ENCODE peak calls at places on chromosome 4, in four cellular contexts. One of them, this sample, is unnamed. For H3K79me2, the result is how much of the 10 kb centered on the place peaks cover.

GRCh38 chr4:39495446-39496208 is 31.6 kb downstream of the UGDH start:
- DNase-seq in hepatocyte: no peak
- DNase-seq in osteoblast: peak
- DNase-seq in GM12878: no peak
- DNase-seq in this sample: peak

GRCh38 chr4:8237256-8237989 is 32.1 kb upstream of the HTRA3 start:
- DNase-seq in hepatocyte: no peak
- DNase-seq in osteoblast: peak
- DNase-seq in GM12878: no peak
- DNase-seq in this sample: no peak

GRCh38 chr4:187209921-187210613 is 486.4 kb upstream of the FAT1 start:
- DNase-seq in hepatocyte: peak
- DNase-seq in osteoblast: peak
- DNase-seq in GM12878: no peak
- DNase-seq in this sample: peak

GRCh38 chr4:20074450-20074849 is 177.3 kb upstream of the SLIT2 start:
- DNase-seq in hepatocyte: peak
- DNase-seq in osteoblast: no peak
- DNase-seq in GM12878: no peak
- DNase-seq in this sample: no peak

GRCh38 chr4:73662709-73663546 is 42.7 kb upstream of the RASSF6 start:
- DNase-seq in hepatocyte: peak
- DNase-seq in osteoblast: no peak
- DNase-seq in GM12878: no peak
- DNase-seq in this sample: peak

GRCh38 chr4:5827108-5828004 is 65.5 kb downstream of the CRMP1 start:
- DNase-seq in hepatocyte: no peak
- DNase-seq in osteoblast: peak
- DNase-seq in GM12878: no peak
- DNase-seq in this sample: no peak

GRCh38 chr4:169975837-169976796 is 50.1 kb downstream of the MFAP3L start:
- DNase-seq in hepatocyte: peak
- DNase-seq in osteoblast: no peak
- DNase-seq in GM12878: no peak
- DNase-seq in this sample: peak

GRCh38 chr4:99655315-99656081 is 2.1 kb downstream of the C4orf54 start:
- DNase-seq in hepatocyte: no peak
- DNase-seq in osteoblast: peak
- DNase-seq in GM12878: no peak
- DNase-seq in this sample: peak

GRCh38 chr4:15368906-15369305 is 58.9 kb upstream of the C1QTNF7 start:
- DNase-seq in hepatocyte: no peak
- DNase-seq in osteoblast: peak
- DNase-seq in GM12878: no peak
- DNase-seq in this sample: peak

GRCh38 chr4:108317377-108317776 is 148.6 kb upstream of the LEF1 start:
- DNase-seq in hepatocyte: no peak
- DNase-seq in osteoblast: no peak
- DNase-seq in GM12878: no peak
- DNase-seq in this sample: no peak

GRCh38 chr4:76987153-76987562 is 37.6 kb downstream of the SEPTIN11 start:
- DNase-seq in hepatocyte: peak
- DNase-seq in osteoblast: no peak
- DNase-seq in GM12878: no peak
- DNase-seq in this sample: no peak

GRCh38 chr4:118276551-118276950 is 76.3 kb downstream of the PRSS12 start:
- DNase-seq in hepatocyte: no peak
- DNase-seq in osteoblast: no peak
- DNase-seq in GM12878: no peak
- DNase-seq in this sample: no peak

GRCh38 chr4:1576961-1577814 is 106.9 kb downstream of the FAM53A start:
- DNase-seq in hepatocyte: no peak
- DNase-seq in osteoblast: peak
- DNase-seq in GM12878: no peak
- DNase-seq in this sample: no peak

GRCh38 chr4:150199056-150199455 is 120.8 kb downstream of the DCLK2 start:
- DNase-seq in hepatocyte: no peak
- DNase-seq in osteoblast: no peak
- DNase-seq in GM12878: no peak
- DNase-seq in this sample: no peak

GRCh38 chr4:88341227-88342192 is 37.1 kb upstream of the HERC6 start:
- DNase-seq in hepatocyte: peak
- DNase-seq in osteoblast: peak
- DNase-seq in GM12878: no peak
- DNase-seq in this sample: peak

GRCh38 chr4:4387531-4388311 is 819 bp downstream of the NSG1 start:
- DNase-seq in hepatocyte: peak
- DNase-seq in osteoblast: peak
- DNase-seq in GM12878: no peak
- DNase-seq in this sample: no peak

GRCh38 chr4:145626623-145626982 is 7.4 kb downstream of the MMAA start:
- DNase-seq in hepatocyte: no peak
- DNase-seq in osteoblast: no peak
- DNase-seq in GM12878: no peak
- DNase-seq in this sample: no peak

GRCh38 chr4:98242063-98242462 is 19.1 kb upstream of the RAP1GDS1 start:
- DNase-seq in hepatocyte: no peak
- DNase-seq in osteoblast: no peak
- DNase-seq in GM12878: no peak
- DNase-seq in this sample: no peak

GRCh38 chr4:76306882-76307669 is 543 bp downstream of the STBD1 start:
- DNase-seq in hepatocyte: peak
- DNase-seq in osteoblast: peak
- DNase-seq in GM12878: no peak
- DNase-seq in this sample: peak

GRCh38 chr4:139841464-139842195 is 176.0 kb downstream of the MGST2 start:
- DNase-seq in hepatocyte: peak
- DNase-seq in osteoblast: no peak
- DNase-seq in GM12878: no peak
- DNase-seq in this sample: no peak

GRCh38 chr4:72895408-72895807 is 174.1 kb downstream of the COX18 start:
- DNase-seq in hepatocyte: no peak
- DNase-seq in osteoblast: no peak
- DNase-seq in GM12878: no peak
- DNase-seq in this sample: no peak

GRCh38 chr4:6987566-6987920 is 55.6 kb upstream of the TADA2B start:
- DNase-seq in hepatocyte: peak
- DNase-seq in osteoblast: no peak
- DNase-seq in GM12878: no peak
- DNase-seq in this sample: peak

GRCh38 chr4:185912779-185913178 is 100.8 kb upstream of the SORBS2 start:
- DNase-seq in hepatocyte: no peak
- DNase-seq in osteoblast: no peak
- DNase-seq in GM12878: no peak
- DNase-seq in this sample: peak

GRCh38 chr4:113806850-113807249 is 45.3 kb upstream of the CAMK2D start:
- DNase-seq in hepatocyte: no peak
- DNase-seq in osteoblast: no peak
- DNase-seq in GM12878: no peak
- DNase-seq in this sample: no peak

GRCh38 chr4:54065282-54066087 is 1.1 kb upstream of the CHIC2 start:
- DNase-seq in hepatocyte: no peak
- DNase-seq in osteoblast: peak
- DNase-seq in GM12878: no peak
- DNase-seq in this sample: peak

GRCh38 chr4:40401646-40402045 is 66.5 kb downstream of the CHRNA9 start:
- DNase-seq in hepatocyte: no peak
- DNase-seq in osteoblast: no peak
- DNase-seq in GM12878: no peak
- DNase-seq in this sample: no peak

GRCh38 chr4:164509951-164510350 is 244.0 kb upstream of the SMIM31 start:
- DNase-seq in hepatocyte: no peak
- DNase-seq in osteoblast: no peak
- DNase-seq in GM12878: no peak
- DNase-seq in this sample: peak

GRCh38 chr4:159006202-159006601 is 96.7 kb upstream of the RAPGEF2 start:
- DNase-seq in hepatocyte: peak
- DNase-seq in osteoblast: no peak
- DNase-seq in GM12878: no peak
- DNase-seq in this sample: peak

GRCh38 chr4:142883433-142883832 is 37.3 kb upstream of the INPP4B start:
- DNase-seq in hepatocyte: peak
- DNase-seq in osteoblast: no peak
- DNase-seq in GM12878: no peak
- DNase-seq in this sample: no peak

GRCh38 chr4:5387457-5387856 is 320.9 kb downstream of the EVC2 start:
- DNase-seq in hepatocyte: no peak
- DNase-seq in osteoblast: no peak
- DNase-seq in GM12878: no peak
- DNase-seq in this sample: no peak

GRCh38 chr4:8915201-8916200 is 43.9 kb upstream of the HMX1 start:
- DNase-seq in hepatocyte: peak
- DNase-seq in osteoblast: peak
- DNase-seq in GM12878: no peak
- DNase-seq in this sample: no peak

GRCh38 chr4:111837761-111838160 is 307.5 kb upstream of the FAM241A start:
- DNase-seq in hepatocyte: no peak
- DNase-seq in osteoblast: no peak
- DNase-seq in GM12878: no peak
- DNase-seq in this sample: peak

GRCh38 chr4:56705373-56705772 is 24.3 kb upstream of the HOPX start:
- DNase-seq in hepatocyte: no peak
- DNase-seq in osteoblast: no peak
- DNase-seq in GM12878: no peak
- DNase-seq in this sample: no peak

GRCh38 chr4:4801013-4801412 is 58.5 kb upstream of the MSX1 start:
- DNase-seq in hepatocyte: no peak
- DNase-seq in osteoblast: peak
- DNase-seq in GM12878: no peak
- DNase-seq in this sample: no peak

GRCh38 chr4:21991050-21991449 is 42.5 kb upstream of the KCNIP4 start:
- DNase-seq in hepatocyte: peak
- DNase-seq in osteoblast: no peak
- DNase-seq in GM12878: no peak
- DNase-seq in this sample: no peak

GRCh38 chr4:170414961-170415360 is 325.2 kb upstream of the AADAT start:
- DNase-seq in hepatocyte: no peak
- DNase-seq in osteoblast: no peak
- DNase-seq in GM12878: no peak
- DNase-seq in this sample: no peak

GRCh38 chr4:156933633-156934258 is 37.9 kb downstream of the PDGFC start:
- DNase-seq in hepatocyte: peak
- DNase-seq in osteoblast: no peak
- DNase-seq in GM12878: no peak
- DNase-seq in this sample: peak
- H3K79me2 ChIP-seq in hepatocyte: half or more
- H3K79me2 ChIP-seq in osteoblast: half or more
- H3K79me2 ChIP-seq in GM12878: under half
- H3K79me2 ChIP-seq in this sample: half or more

GRCh38 chr4:144356941-144357381 is 216.4 kb upstream of the GYPA start:
- DNase-seq in hepatocyte: peak
- DNase-seq in osteoblast: no peak
- DNase-seq in GM12878: no peak
- DNase-seq in this sample: no peak

GRCh38 chr4:144357970-144358369 is 217.5 kb upstream of the GYPA start:
- DNase-seq in hepatocyte: no peak
- DNase-seq in osteoblast: no peak
- DNase-seq in GM12878: no peak
- DNase-seq in this sample: no peak

GRCh38 chr4:144360394-144360793 is 219.9 kb upstream of the GYPA start:
- DNase-seq in hepatocyte: no peak
- DNase-seq in osteoblast: no peak
- DNase-seq in GM12878: no peak
- DNase-seq in this sample: no peak

GRCh38 chr4:144353240-144353639 is 212.7 kb upstream of the GYPA start:
- DNase-seq in hepatocyte: no peak
- DNase-seq in osteoblast: no peak
- DNase-seq in GM12878: no peak
- DNase-seq in this sample: peak

GRCh38 chr4:144355809-144356757 is 215.6 kb upstream of the GYPA start:
- DNase-seq in hepatocyte: peak
- DNase-seq in osteoblast: peak
- DNase-seq in GM12878: peak
- DNase-seq in this sample: peak
- TF ChIP-seq CTCF in hepatocyte: peak
- TF ChIP-seq CTCF in osteoblast: peak
- TF ChIP-seq CTCF in GM12878: peak
- TF ChIP-seq CTCF in this sample: peak

GRCh38 chr4:127968565-127968964 is 3.4 kb downstream of the ABHD18 start:
- DNase-seq in hepatocyte: no peak
- DNase-seq in osteoblast: no peak
- DNase-seq in GM12878: no peak
- DNase-seq in this sample: no peak

GRCh38 chr4:127965062-127965802 is at the start of the genes ABHD18 and MFSD8:
- DNase-seq in hepatocyte: peak
- DNase-seq in osteoblast: peak
- DNase-seq in GM12878: peak
- DNase-seq in this sample: peak

GRCh38 chr4:127965803-127966175 is 583 bp downstream of the ABHD18 start:
- DNase-seq in hepatocyte: peak
- DNase-seq in osteoblast: peak
- DNase-seq in GM12878: peak
- DNase-seq in this sample: peak

DNA sequence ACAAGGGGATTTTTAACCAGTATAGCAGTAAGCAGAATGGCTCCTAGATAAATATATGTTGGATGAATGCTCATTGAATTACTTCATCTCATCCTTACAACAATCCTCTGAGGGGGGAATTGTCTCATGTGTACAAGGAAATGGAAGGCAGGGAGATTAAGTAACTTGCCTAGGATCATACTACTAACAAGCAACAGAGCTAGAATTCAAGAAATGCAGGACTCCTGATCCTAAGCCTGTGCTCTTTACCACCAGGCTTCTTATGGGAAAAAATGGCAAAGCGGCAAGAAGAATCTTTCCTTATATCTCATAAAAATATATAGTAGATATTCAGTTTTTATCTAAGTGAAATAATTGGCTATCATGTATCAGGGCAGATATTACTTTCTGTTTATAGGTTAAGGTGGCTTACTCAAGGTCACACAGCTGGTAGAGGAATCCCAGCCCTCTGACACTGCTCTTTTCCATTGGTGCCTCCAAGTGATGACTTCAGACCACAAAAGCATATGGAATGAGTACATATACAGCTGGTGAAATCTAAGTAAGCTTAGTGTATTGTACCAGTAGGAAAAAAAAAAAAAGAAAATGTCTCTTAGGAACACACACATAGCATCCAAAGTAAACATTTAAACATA is 2.1 kb downstream of the ABHD18 start:
- DNase-seq in hepatocyte: no peak
- DNase-seq in osteoblast: peak
- DNase-seq in GM12878: no peak
- DNase-seq in this sample: no peak
- H3K79me2 ChIP-seq in hepatocyte: half or more
- H3K79me2 ChIP-seq in osteoblast: half or more
- H3K79me2 ChIP-seq in GM12878: half or more
- H3K79me2 ChIP-seq in this sample: half or more

DNA sequence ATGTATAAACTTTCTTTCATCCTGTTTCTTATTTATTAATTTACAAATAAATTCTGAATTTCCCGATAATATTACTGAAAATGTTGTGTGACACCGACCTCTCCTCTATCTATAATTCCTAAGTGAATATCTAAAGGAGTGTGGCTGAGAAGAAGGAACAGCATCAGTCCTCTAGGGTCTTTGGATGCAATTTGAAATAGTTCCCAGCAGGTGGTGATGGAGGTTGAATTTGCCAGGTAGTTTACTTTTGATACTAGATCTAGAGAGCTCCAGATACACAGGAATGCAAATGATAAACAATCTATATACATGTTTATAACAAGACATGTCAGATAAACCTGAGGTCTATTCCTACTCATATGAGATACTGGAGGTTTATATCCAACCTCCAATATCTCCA is 305.4 kb downstream of the PCDH18 start:
- DNase-seq in hepatocyte: peak
- DNase-seq in osteoblast: no peak
- DNase-seq in GM12878: no peak
- DNase-seq in this sample: peak
- TF ChIP-seq CTCF in hepatocyte: peak
- TF ChIP-seq CTCF in osteoblast: peak
- TF ChIP-seq CTCF in GM12878: no peak
- TF ChIP-seq CTCF in this sample: peak

This sample was measured in mammary epithelial cell.